ENCODE peak calls at places on chromosomes 7 and 10, in seven cellular contexts. T, X, B, I, N, F and L are unnamed samples.

GRCh38 chr10:3792710-3793219 is 7.8 kb upstream of the KLF6 start:
- DNase-seq in F (no peak), X (no peak), N (no peak), B (no peak), I (no peak), T (no peak), L (no peak)

GRCh38 chr10:50469288-50469687 is 154.5 kb downstream of the SGMS1 start:
- DNase-seq in T (no peak), N (peak; percentile 27), X (no peak), B (no peak), F (no peak), I (no peak), L (peak; percentile 49)

GRCh38 chr7:124992881-124993562 is 63.4 kb upstream of the POT1 start:
- DNase-seq in T (no peak), I (no peak), F (no peak), N (peak; percentile 89), B (no peak), X (no peak), L (peak; percentile 93)

GRCh38 chr10:118590334-118590733 is 5.1 kb downstream of the PRLHR start:
- DNase-seq in N (no peak), F (peak; percentile 85), T (no peak), X (no peak), I (peak; percentile 50), B (no peak), L (peak; percentile 68)

GRCh38 chr7:50207682-50208255 is 96.7 kb upstream of the IKZF1 start:
- DNase-seq in F (no peak), T (no peak), N (no peak), I (no peak), B (no peak), X (no peak), L (no peak)

GRCh38 chr10:95360122-95360715 is 69.4 kb upstream of the PDLIM1 start:
- DNase-seq in N (no peak), I (no peak), X (no peak), F (no peak), T (no peak), B (peak; percentile 28), L (peak; percentile 42)

GRCh38 chr10:102650655-102651454 is 6.6 kb downstream of the TRIM8 start:
- DNase-seq in I (no peak), N (no peak), B (peak; percentile 66), F (no peak), T (no peak), X (peak; percentile 62), L (no peak)

GRCh38 chr10:71880425-71881306 is 29.6 kb upstream of the PSAP start:
- DNase-seq in I (no peak), N (no peak), T (no peak), X (no peak), B (no peak), F (no peak), L (no peak)

GRCh38 chr10:46097576-46098317 is 51.7 kb upstream of the MSMB start:
- DNase-seq in I (no peak), B (no peak), X (no peak), F (no peak), N (no peak), T (no peak), L (no peak)

GRCh38 chr10:88490216-88490980 is 92.7 kb downstream of the RNLS start:
- DNase-seq in T (no peak), B (no peak), N (no peak), X (no peak), I (no peak), F (no peak), L (no peak)

GRCh38 chr7:102279537-102280400 is 6.9 kb upstream of the SH2B2 start:
- DNase-seq in X (peak; percentile 62), I (peak; percentile 41), N (peak; percentile 51), T (peak; percentile 27), F (no peak), B (peak; percentile 88), L (peak; percentile 62)

GRCh38 chr7:74498996-74499834 is 45.5 kb downstream of the GTF2IRD1 start:
- DNase-seq in N (no peak), I (no peak), F (no peak), T (no peak), X (no peak), B (no peak), L (no peak)

GRCh38 chr7:68442931-68443631 is 1155.2 kb upstream of the AUTS2 start:
- DNase-seq in F (no peak), N (no peak), T (no peak), B (no peak), X (no peak), I (no peak), L (no peak)

GRCh38 chr10:114519306-114519669 is 115.0 kb upstream of the AFAP1L2 start:
- DNase-seq in F (peak; percentile 49), T (peak; percentile 35), B (no peak), N (no peak), I (peak; percentile 68), X (no peak), L (no peak)

GRCh38 chr7:87564290-87564963 is 36.3 kb downstream of the ABCB1 start:
- DNase-seq in B (peak; percentile 37), T (peak; percentile 38), F (no peak), X (peak; percentile 26), N (no peak), I (peak; percentile 28), L (no peak)

GRCh38 chr10:117266400-117266799 is 25.5 kb downstream of the SLC18A2 start:
- DNase-seq in N (no peak), B (no peak), X (no peak), F (no peak), T (no peak), I (no peak), L (no peak)

GRCh38 chr10:2885276-2885955 is 181.9 kb upstream of the PFKP start:
- DNase-seq in B (no peak), N (no peak), F (no peak), T (no peak), I (no peak), X (no peak), L (no peak)

GRCh38 chr10:74821501-74821900 is 4.9 kb upstream of the KAT6B start:
- DNase-seq in X (no peak), B (no peak), N (no peak), T (no peak), F (peak; percentile 46), I (peak; percentile 76), L (no peak)

GRCh38 chr10:4359003-4359402 is 467.0 kb upstream of the AKR1E2 start:
- DNase-seq in N (peak; percentile 75), B (no peak), F (no peak), X (no peak), I (no peak), T (no peak), L (peak; percentile 29)

GRCh38 chr7:49771427-49772176 is 1.8 kb upstream of the VWC2 start:
- DNase-seq in X (no peak), I (no peak), N (no peak), B (no peak), F (no peak), T (no peak), L (no peak)

DNA sequence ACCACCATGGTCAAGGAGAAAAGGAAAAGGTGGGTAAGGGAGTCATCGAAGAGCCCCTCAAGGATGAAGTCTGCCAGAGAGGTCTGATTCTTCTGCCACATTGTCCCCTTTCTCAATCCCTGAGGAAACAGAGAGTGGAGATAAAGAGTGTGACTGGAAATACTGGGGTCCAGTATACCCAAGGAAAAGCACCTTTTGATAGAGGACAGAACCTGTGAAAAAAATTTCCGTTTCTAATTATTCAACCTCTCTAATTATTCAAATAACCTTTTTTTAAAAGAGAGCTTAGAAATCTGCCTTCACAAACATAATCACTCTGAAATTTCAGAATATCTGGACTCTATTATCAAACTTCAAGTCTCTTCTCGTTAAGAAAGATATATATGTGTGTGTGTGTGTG is at the start of gene OR2AE1:
- DNase-seq in F (no peak), I (no peak), T (no peak), N (no peak), B (no peak), X (no peak), L (no peak)
- TF ChIP-seq CTCF in F (no peak), I (no peak), T (no peak), N (no peak), B (no peak), X (no peak), L (no peak)

DNA sequence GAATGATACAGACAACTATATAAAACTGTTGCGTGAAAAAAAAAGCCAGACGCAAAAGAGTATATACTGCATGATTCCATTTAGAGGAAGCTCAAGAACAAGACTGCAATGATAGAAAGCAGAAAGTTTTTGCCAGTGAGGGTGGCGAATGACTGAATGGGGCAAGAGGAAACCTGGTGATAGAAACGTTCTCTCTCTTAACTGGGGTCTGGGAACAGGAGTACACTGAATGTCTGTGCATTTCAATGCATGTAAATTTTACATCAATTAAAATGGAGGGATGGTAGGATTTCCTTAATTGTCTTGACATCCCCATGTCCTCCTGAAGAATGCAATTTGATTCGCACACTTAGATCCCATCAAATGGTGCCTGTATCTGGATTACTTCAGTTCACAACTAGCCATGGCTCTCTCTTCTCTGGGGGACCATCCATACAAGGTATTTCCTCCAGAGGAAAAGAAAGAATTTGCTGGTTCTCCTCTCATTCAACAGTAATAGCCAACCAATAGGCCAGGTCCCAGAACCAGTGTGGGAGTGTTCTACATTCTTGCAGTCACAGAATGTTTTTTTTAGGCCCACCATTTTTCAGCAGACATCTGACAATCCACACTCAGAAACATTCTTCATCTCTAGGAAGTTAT is 221.0 kb upstream of the KLF14 start:
- DNase-seq in B (no peak), I (no peak), F (no peak), N (no peak), T (no peak), X (no peak), L (no peak)
- H3K4me3 ChIP-seq in B (no peak overlapping the region), I (no peak overlapping the region), F (no peak overlapping the region), N (no peak overlapping the region), T (no peak overlapping the region), X (no peak overlapping the region), L (no peak overlapping the region)

GRCh38 chr10:23155166-23155565 is 36.9 kb upstream of the PTF1A start:
- DNase-seq in X (no peak), B (no peak), I (no peak), N (no peak), T (no peak), F (no peak), L (no peak)

GRCh38 chr10:23156447-23157150 is 35.5 kb upstream of the PTF1A start:
- DNase-seq in I (no peak), N (no peak), T (no peak), B (no peak), F (no peak), X (no peak), L (no peak)

GRCh38 chr10:23157691-23158369 is 34.3 kb upstream of the PTF1A start:
- DNase-seq in F (no peak), I (no peak), B (peak; percentile 64), T (peak; percentile 41), X (no peak), N (peak; percentile 45), L (peak; percentile 55)

GRCh38 chr10:23157239-23157661 is 34.9 kb upstream of the PTF1A start:
- DNase-seq in F (no peak), X (no peak), N (no peak), I (no peak), B (no peak), T (no peak), L (no peak)

DNA sequence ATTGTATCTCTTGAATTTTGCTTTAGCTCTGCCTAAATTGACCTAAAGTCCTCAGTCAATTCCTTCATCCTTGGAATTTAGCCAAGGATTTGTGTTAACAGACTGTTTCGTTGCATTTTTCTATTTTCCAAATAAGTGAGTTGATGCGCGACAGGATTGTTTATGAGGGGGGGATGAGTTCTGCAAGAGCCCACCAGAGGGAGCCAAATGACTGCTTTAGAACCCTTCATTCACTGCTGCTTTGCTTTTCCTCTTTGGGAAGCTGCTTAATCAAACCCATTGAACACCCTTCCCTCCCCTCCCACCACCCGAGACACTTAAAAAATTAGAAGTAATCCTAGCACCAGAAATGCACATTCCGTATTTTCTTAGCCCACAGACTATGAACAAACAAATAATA is 33.7 kb upstream of the PTF1A start:
- DNase-seq in X (no peak), B (peak; percentile 62), N (peak; percentile 55), F (peak; percentile 19), T (peak; percentile 47), I (no peak), L (peak; percentile 73)
- TF ChIP-seq CTCF in X (peak; percentile 75), B (peak; percentile 97), N (peak; percentile 94), F (peak; percentile 38), T (peak; percentile 84), I (peak; percentile 43), L (peak; percentile 91)

GRCh38 chr10:106982248-106982647 is 182.3 kb downstream of the SORCS1 start:
- DNase-seq in X (no peak), B (no peak), T (no peak), F (no peak), N (no peak), I (no peak), L (no peak)
- H3K4me3 ChIP-seq in X (no peak overlapping the region), B (no peak overlapping the region), T (no peak overlapping the region), F (no peak overlapping the region), N (no peak overlapping the region), I (no peak overlapping the region), L (no peak overlapping the region)